ENCODE peak calls at places on chromosomes 13 and 19, in six cellular contexts. N is H9; R is coronary artery; V is stimulated activated CD4-positive, alpha-beta T cell treated with anti-CD3 and anti-CD28 coated beads, TNF-alpha, amount 100 ng/mL, for 24 hours; W is T-helper 1 cell; E is H54. U is an unnamed sample.

GRCh38 chr13:34943675-34944634 is 1.9 kb downstream of the NBEA start:
- DNase-seq in N (no peak), R (no peak), V (no peak), W (no peak), E (no peak), U (no peak)

GRCh38 chr19:57682226-57682766 is 519 bp downstream of the ZNF551 start:
- DNase-seq in N (no peak), R (no peak), V (no peak), W (no peak), E (no peak), U (no peak)

GRCh38 chr13:53545340-53545941 is 516.8 kb downstream of the OLFM4 start:
- DNase-seq in N (peak), R (no peak), V (no peak), W (no peak), E (no peak), U (peak)

GRCh38 chr19:7099597-7099921 is 30.1 kb downstream of the ZNF557 start:
- DNase-seq in N (no peak), R (no peak), V (peak), W (no peak), E (no peak), U (peak)

GRCh38 chr13:47133024-47133445 is 236.2 kb upstream of the HTR2A start:
- DNase-seq in N (no peak), R (no peak), V (no peak), W (no peak), E (no peak), U (no peak)

GRCh38 chr13:73060251-73061160 is 1.7 kb downstream of the KLF5 start:
- DNase-seq in N (no peak), R (no peak), V (no peak), W (no peak), E (peak), U (no peak)

GRCh38 chr19:18499055-18499775 is 22.7 kb downstream of the ELL start:
- DNase-seq in N (no peak), R (no peak), V (no peak), W (no peak), E (no peak), U (no peak)

GRCh38 chr19:18317998-18318800 is 4.7 kb downstream of the LSM4 start:
- DNase-seq in N (no peak), R (no peak), V (no peak), W (no peak), E (no peak), U (no peak)

GRCh38 chr19:17236831-17237543 is 8.7 kb downstream of the NR2F6 start:
- DNase-seq in N (no peak), R (no peak), V (no peak), W (no peak), E (no peak), U (no peak)

GRCh38 chr19:9836021-9836420 is 903 bp downstream of the PIN1 start:
- DNase-seq in N (no peak), R (no peak), V (no peak), W (no peak), E (no peak), U (no peak)

GRCh38 chr13:109121826-109122225 is 492.4 kb downstream of the MYO16 start:
- DNase-seq in N (no peak), R (no peak), V (no peak), W (no peak), E (no peak), U (peak)

GRCh38 chr19:12997225-12997966 is 2.1 kb downstream of the NFIX start:
- DNase-seq in N (no peak), R (no peak), V (no peak), W (no peak), E (no peak), U (no peak)

GRCh38 chr19:42247631-42248199 is 5.3 kb upstream of the GSK3A start:
- DNase-seq in N (no peak), R (no peak), V (no peak), W (no peak), E (no peak), U (no peak)

GRCh38 chr13:103812966-103813365 is 746.7 kb upstream of the SLC10A2 start:
- DNase-seq in N (no peak), R (no peak), V (no peak), W (no peak), E (no peak), U (no peak)

GRCh38 chr13:39897636-39898035 is 242.2 kb downstream of the COG6 start:
- DNase-seq in N (no peak), R (no peak), V (no peak), W (no peak), E (no peak), U (no peak)